ENCODE peak calls at places on chromosome 10, in ten cellular contexts. F is gastrocnemius medialis; E is thoracic aorta; A is psoas muscle; O is CD8-positive, alpha-beta memory T cell; U is neuronal stem cell; G is SK-N-SH; T is heart left ventricle; B is upper lobe of right lung; X is right cardiac atrium. J is an unnamed sample. For H3K4me1 and H3K9me3, the result is how much of the 10 kb centered on the place peaks cover.

GRCh38 chr10:99854860-99855259 is 72.4 kb downstream of the ABCC2 start:
- DNase-seq in F (no peak), E (no peak), A (no peak), O (no peak), U (no peak), G (peak), T (no peak), B (no peak), X (no peak), J (no peak)

GRCh38 chr10:97713351-97713827 is at the start of gene MARVELD1:
- DNase-seq in F (peak), E (peak), A (peak), O (no peak), U (peak), G (peak), T (peak), B (peak), X (peak), J (no peak)

GRCh38 chr10:119860866-119861601 is 11.6 kb downstream of the MCMBP start:
- DNase-seq in F (no peak), E (no peak), A (no peak), O (no peak), U (no peak), G (no peak), T (no peak), B (no peak), X (no peak), J (no peak)

GRCh38 chr10:92627845-92628480 is 35.0 kb downstream of the KIF11 start:
- DNase-seq in F (no peak), E (no peak), A (no peak), O (no peak), U (no peak), G (peak), T (no peak), B (no peak), X (no peak), J (no peak)

GRCh38 chr10:47401874-47402645 is 18.0 kb upstream of the ZNF488 start:
- DNase-seq in F (no peak), E (no peak), A (no peak), O (no peak), U (no peak), G (no peak), T (no peak), B (no peak), X (no peak), J (no peak)

GRCh38 chr10:131979821-131980270 is 1.9 kb downstream of the BNIP3 start:
- DNase-seq in F (peak), E (no peak), A (peak), O (no peak), U (no peak), G (peak), T (peak), B (no peak), X (peak), J (no peak)

GRCh38 chr10:48234807-48235206 is 39.7 kb downstream of the FRMPD2 start:
- DNase-seq in F (no peak), E (no peak), A (no peak), O (no peak), U (no peak), G (no peak), T (no peak), B (no peak), X (no peak), J (no peak)

GRCh38 chr10:50593523-50593922 is 30.2 kb downstream of the SGMS1 start:
- DNase-seq in F (no peak), E (no peak), A (no peak), O (no peak), U (no peak), G (no peak), T (no peak), B (no peak), X (no peak), J (no peak)

GRCh38 chr10:5661043-5661442 is 5.4 kb downstream of the ASB13 start:
- DNase-seq in F (no peak), E (no peak), A (no peak), O (no peak), U (no peak), G (no peak), T (no peak), B (no peak), X (no peak), J (no peak)

GRCh38 chr10:11631890-11632587 is 20.6 kb upstream of the USP6NL start:
- DNase-seq in F (no peak), E (no peak), A (no peak), O (peak), U (no peak), G (no peak), T (no peak), B (no peak), X (no peak), J (no peak)

GRCh38 chr10:125112697-125113494 is 47.5 kb downstream of the CTBP2 start:
- DNase-seq in F (no peak), E (no peak), A (peak), O (no peak), U (no peak), G (no peak), T (no peak), B (peak), X (no peak), J (no peak)

GRCh38 chr10:76251773-76252617 is 820.6 kb downstream of the LRMDA start:
- DNase-seq in F (no peak), E (no peak), A (no peak), O (no peak), U (no peak), G (no peak), T (peak), B (peak), X (no peak), J (no peak)

GRCh38 chr10:98242823-98243222 is 25.2 kb downstream of the LOXL4 start:
- DNase-seq in F (no peak), E (no peak), A (no peak), O (no peak), U (no peak), G (peak), T (no peak), B (no peak), X (no peak), J (no peak)

GRCh38 chr10:17238445-17239275 is 10.6 kb downstream of the VIM start:
- DNase-seq in F (no peak), E (no peak), A (no peak), O (no peak), U (no peak), G (no peak), T (no peak), B (no peak), X (no peak), J (no peak)

GRCh38 chr10:111600772-111601171 is 523.9 kb downstream of the ADRA2A start:
- DNase-seq in F (no peak), E (no peak), A (no peak), O (no peak), U (no peak), G (no peak), T (peak), B (no peak), X (no peak), J (no peak)

GRCh38 chr10:60704480-60704879 is 73.8 kb upstream of the CDK1 start:
- DNase-seq in F (no peak), E (no peak), A (no peak), O (no peak), U (no peak), G (no peak), T (no peak), B (no peak), X (no peak), J (no peak)

GRCh38 chr10:115706482-115707076 is 566.4 kb downstream of the GFRA1 start:
- DNase-seq in F (no peak), E (no peak), A (no peak), O (no peak), U (peak), G (peak), T (no peak), B (no peak), X (no peak), J (no peak)

GRCh38 chr10:122521011-122521410 is 39.5 kb upstream of the DMBT1 start:
- DNase-seq in F (no peak), E (no peak), A (no peak), O (no peak), U (no peak), G (no peak), T (no peak), B (no peak), X (no peak), J (no peak)

GRCh38 chr10:13732485-13732884 is 145.7 kb downstream of the PRPF18 start:
- DNase-seq in F (no peak), E (no peak), A (no peak), O (no peak), U (no peak), G (no peak), T (no peak), B (no peak), X (no peak), J (no peak)

DNA sequence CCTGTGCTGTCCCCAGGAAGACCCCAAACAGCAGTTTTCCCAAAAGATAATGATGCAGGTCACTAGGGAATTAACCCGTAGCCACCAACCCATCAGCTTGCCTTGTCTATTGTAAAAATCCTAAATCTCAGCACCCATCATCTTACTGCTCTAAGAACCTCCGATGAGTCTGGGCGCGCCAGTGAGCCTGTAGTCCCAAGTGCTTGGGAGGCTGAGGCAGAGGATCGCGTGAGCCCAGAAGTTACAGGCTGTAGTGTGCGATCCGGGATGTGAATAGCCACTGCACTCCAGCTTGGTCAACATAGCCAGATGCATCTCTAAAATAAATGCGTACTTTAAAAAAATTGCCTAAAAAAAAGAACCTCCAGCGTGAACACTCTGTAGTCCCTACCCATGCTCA is 951 bp downstream of the AS3MT start:
- DNase-seq in F (no peak), E (no peak), A (no peak), O (no peak), U (no peak), G (no peak), T (no peak), B (no peak), X (no peak), J (no peak)
- H3K27ac ChIP-seq in F (no peak), E (no peak), A (no peak), O (no peak), U (no peak), G (no peak), T (no peak), B (no peak), X (no peak), J (no peak)

DNA sequence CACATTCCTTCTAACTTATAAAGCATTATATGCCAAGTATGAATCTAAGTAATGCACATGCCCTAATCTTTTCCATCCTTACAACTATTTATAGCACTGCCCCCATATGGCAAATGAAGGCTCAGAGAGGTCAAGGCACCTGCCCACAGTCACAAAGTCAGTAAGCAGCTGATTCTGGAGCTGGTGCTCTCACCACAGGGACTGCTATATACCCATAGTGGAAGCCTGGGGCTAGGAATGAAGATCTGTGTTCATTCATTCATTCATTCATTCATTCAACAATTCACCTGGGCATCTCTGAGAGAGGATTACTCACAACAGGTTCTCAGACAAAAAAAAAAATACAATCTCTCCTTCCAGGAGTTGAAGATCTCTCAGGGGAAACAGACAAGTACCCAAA is 213.4 kb downstream of the KCNMA1 start:
- DNase-seq in F (no peak), E (no peak), A (no peak), O (no peak), U (no peak), G (no peak), T (no peak), B (no peak), X (no peak), J (no peak)
- H3K4me1 ChIP-seq in F (under half), E (under half), A (under half), O (under half), U (under half), G (under half), T (under half), B (under half), X (under half), J (under half)

GRCh38 chr10:42422911-42423310 is 215.5 kb downstream of the ZNF33B start:
- DNase-seq in F (no peak), E (no peak), A (no peak), O (no peak), U (no peak), G (no peak), T (peak), B (no peak), X (no peak), J (no peak)
- H3K9me3 ChIP-seq in F (under half), E (under half), A (under half), O (under half), U (under half), G (under half), T (under half), B (under half), X (under half), J (under half)

GRCh38 chr10:89591796-89592271 is 53.2 kb downstream of the PANK1 start:
- DNase-seq in F (peak), E (no peak), A (no peak), O (no peak), U (no peak), G (no peak), T (peak), B (no peak), X (peak), J (no peak)
- H3K27ac ChIP-seq in F (peak), E (no peak), A (peak), O (no peak), U (no peak), G (no peak), T (peak), B (no peak), X (peak), J (no peak)

GRCh38 chr10:24545585-24545984 is 178.1 kb downstream of the ARHGAP21 start:
- DNase-seq in F (no peak), E (no peak), A (no peak), O (no peak), U (no peak), G (no peak), T (no peak), B (no peak), X (no peak), J (no peak)
- H3K4me1 ChIP-seq in F (under half), E (under half), A (under half), O (under half), U (under half), G (under half), T (under half), B (under half), X (under half), J (under half)

J was measured in naive thymus-derived CD4-positive, alpha-beta T cell.